ENCODE peak calls at places on chromosomes 12 and 14, in seven cellular contexts. R, Q, D, Z, N, Y and P are unnamed samples.

GRCh38 chr12:100798799-100799198 is 4.2 kb downstream of the ANO4 start:
- DNase-seq in R (no peak), Q (no peak), D (no peak), Z (no peak), N (no peak), Y (no peak), P (no peak)

GRCh38 chr12:131195796-131196195 is 242.1 kb downstream of the ADGRD1 start:
- DNase-seq in R (no peak), Q (no peak), D (no peak), Z (no peak), N (no peak), Y (no peak), P (no peak)

GRCh38 chr12:111749391-111749790 is 17.3 kb upstream of the ALDH2 start:
- DNase-seq in R (no peak), Q (no peak), D (no peak), Z (no peak), N (no peak), Y (no peak), P (no peak)

GRCh38 chr14:77523109-77523508 is 24.5 kb upstream of the ISM2 start:
- DNase-seq in R (no peak), Q (no peak), D (no peak), Z (no peak), N (no peak), Y (no peak), P (no peak)

GRCh38 chr12:67634167-67634793 is 14.3 kb upstream of the DYRK2 start:
- DNase-seq in R (no peak), Q (no peak), D (no peak), Z (no peak), N (no peak), Y (no peak), P (no peak)

GRCh38 chr12:77362871-77363270 is 297.5 kb upstream of the E2F7 start:
- DNase-seq in R (no peak), Q (no peak), D (no peak), Z (no peak), N (no peak), Y (no peak), P (no peak)

GRCh38 chr14:74950795-74951442 is 4.5 kb downstream of the PGF start:
- DNase-seq in R (no peak), Q (peak), D (no peak), Z (no peak), N (no peak), Y (no peak), P (no peak)

GRCh38 chr12:53169644-53170043 is 10.9 kb upstream of the ZNF740 start:
- DNase-seq in R (no peak), Q (no peak), D (no peak), Z (no peak), N (no peak), Y (no peak), P (no peak)

GRCh38 chr14:37230551-37231194 is 32.9 kb downstream of the MIPOL1 start:
- DNase-seq in R (peak), Q (no peak), D (no peak), Z (no peak), N (peak), Y (peak), P (no peak)

GRCh38 chr12:131583085-131583712 is 127.7 kb upstream of the SFSWAP start:
- DNase-seq in R (no peak), Q (no peak), D (no peak), Z (no peak), N (no peak), Y (no peak), P (no peak)

GRCh38 chr12:103422328-103422727 is 73.4 kb downstream of the C12orf42 start:
- DNase-seq in R (no peak), Q (no peak), D (no peak), Z (no peak), N (no peak), Y (no peak), P (no peak)

GRCh38 chr14:26170885-26171284 is 426.9 kb downstream of the NOVA1 start:
- DNase-seq in R (no peak), Q (no peak), D (no peak), Z (no peak), N (no peak), Y (no peak), P (no peak)

GRCh38 chr12:92107621-92108131 is 38.0 kb downstream of the BTG1 start:
- DNase-seq in R (peak), Q (no peak), D (peak), Z (peak), N (no peak), Y (no peak), P (no peak)

GRCh38 chr12:117439531-117440001 is 78.1 kb upstream of the NOS1 start:
- DNase-seq in R (no peak), Q (no peak), D (no peak), Z (peak), N (no peak), Y (no peak), P (no peak)

GRCh38 chr14:46818147-46818546 is 166.6 kb upstream of the RPL10L start:
- DNase-seq in R (peak), Q (no peak), D (no peak), Z (no peak), N (no peak), Y (no peak), P (no peak)

GRCh38 chr14:71620401-71620800 is 311.8 kb upstream of the RGS6 start:
- DNase-seq in R (no peak), Q (no peak), D (no peak), Z (no peak), N (no peak), Y (no peak), P (no peak)

GRCh38 chr12:84596276-84596675 is 316.3 kb downstream of the SLC6A15 start:
- DNase-seq in R (no peak), Q (no peak), D (no peak), Z (no peak), N (no peak), Y (no peak), P (no peak)

GRCh38 chr12:19068137-19068536 is 61.4 kb upstream of the PLEKHA5 start:
- DNase-seq in R (no peak), Q (no peak), D (no peak), Z (no peak), N (no peak), Y (no peak), P (no peak)

GRCh38 chr12:14948672-14949071 is 10.3 kb upstream of the ERP27 start:
- DNase-seq in R (no peak), Q (peak), D (no peak), Z (no peak), N (peak), Y (peak), P (peak)

GRCh38 chr12:132153501-132154340 is 9.5 kb downstream of the NOC4L start:
- DNase-seq in R (peak), Q (no peak), D (peak), Z (peak), N (peak), Y (peak), P (no peak)

GRCh38 chr12:30188602-30189326 is 405.0 kb upstream of the TMTC1 start:
- DNase-seq in R (no peak), Q (no peak), D (no peak), Z (no peak), N (no peak), Y (no peak), P (no peak)

GRCh38 chr14:55589171-55589570 is 9.2 kb downstream of the KTN1 start:
- DNase-seq in R (no peak), Q (no peak), D (no peak), Z (no peak), N (no peak), Y (no peak), P (no peak)

GRCh38 chr12:95787274-95787814 is 3.2 kb downstream of the NTN4 start:
- DNase-seq in R (no peak), Q (no peak), D (no peak), Z (no peak), N (no peak), Y (no peak), P (no peak)

GRCh38 chr14:94998110-94998509 is 159.2 kb downstream of the DICER1 start:
- DNase-seq in R (no peak), Q (no peak), D (no peak), Z (no peak), N (no peak), Y (no peak), P (no peak)

GRCh38 chr14:54893151-54893760 is 9.4 kb downstream of the GCH1 start:
- DNase-seq in R (no peak), Q (no peak), D (no peak), Z (no peak), N (peak), Y (peak), P (no peak)